ENCODE peak calls at places on chromosomes 5 and 9, in six cellular contexts. O is AG04450, A is left lung, T is astrocyte, R is GM06990, N is AG04449. X is an unnamed sample.
A peak's percentile ranks its signal among the peaks of the same experiment; 100 is the strongest.

GRCh38 chr5:147935032-147935431 is 28.7 kb upstream of the C5orf46 start:
- DNase-seq in O (no peak), A (no peak), T (peak; percentile 60), R (no peak), N (no peak), X (peak; percentile 88)

GRCh38 chr9:92151691-92152393 is 36.6 kb upstream of the SPTLC1 start:
- DNase-seq in O (peak; percentile 42), A (no peak), T (peak; percentile 93), R (no peak), N (peak; percentile 59), X (peak; percentile 68)

GRCh38 chr5:67381240-67381875 is 184.8 kb upstream of the CD180 start:
- DNase-seq in O (no peak), A (no peak), T (peak; percentile 8), R (no peak), N (no peak), X (no peak)

GRCh38 chr5:126525630-126526245 is 69.3 kb downstream of the ALDH7A1 start:
- DNase-seq in O (no peak), A (no peak), T (no peak), R (no peak), N (no peak), X (peak; percentile 58)

GRCh38 chr9:37936965-37937364 is 33.0 kb upstream of the SLC25A51 start:
- DNase-seq in O (peak; percentile 29), A (peak; percentile 13), T (peak; percentile 70), R (no peak), N (no peak), X (peak; percentile 79)

GRCh38 chr5:80964491-80964890 is 4.3 kb downstream of the RASGRF2 start:
- DNase-seq in O (no peak), A (no peak), T (no peak), R (no peak), N (no peak), X (no peak)

GRCh38 chr5:91464886-91465646 is 81.9 kb upstream of the ARRDC3 start:
- DNase-seq in O (no peak), A (no peak), T (peak; percentile 6), R (no peak), N (no peak), X (no peak)

GRCh38 chr9:33778700-33779351 is 16.5 kb upstream of the PRSS3 start:
- DNase-seq in O (no peak), A (no peak), T (peak; percentile 19), R (peak; percentile 8), N (no peak), X (peak; percentile 79)

GRCh38 chr5:119070578-119070827 is 384 bp upstream of the DMXL1 start:
- DNase-seq in O (no peak), A (peak; percentile 88), T (no peak), R (no peak), N (no peak), X (no peak)

GRCh38 chr5:95730730-95731570 is at the start of gene RHOBTB3:
- DNase-seq in O (peak; percentile 80), A (peak; percentile 90), T (peak; percentile 90), R (peak; percentile 71), N (peak; percentile 60), X (peak; percentile 96)

GRCh38 chr9:134422301-134422700 is 96.0 kb downstream of the RXRA start:
- DNase-seq in O (no peak), A (no peak), T (no peak), R (no peak), N (no peak), X (no peak)

GRCh38 chr9:127735530-127736176 is 559 bp upstream of the TOR2A start:
- DNase-seq in O (no peak), A (no peak), T (no peak), R (no peak), N (no peak), X (peak; percentile 29)

GRCh38 chr5:83277154-83277553 is 194.4 kb upstream of the VCAN start:
- DNase-seq in O (no peak), A (peak; percentile 6), T (no peak), R (no peak), N (no peak), X (peak; percentile 12)

GRCh38 chr5:67215592-67216471 is 19.2 kb upstream of the CD180 start:
- DNase-seq in O (no peak), A (peak; percentile 88), T (no peak), R (peak; percentile 82), N (no peak), X (peak; percentile 43)

GRCh38 chr9:124660341-124660801 is 110.7 kb downstream of the NR6A1 start:
- DNase-seq in O (no peak), A (no peak), T (peak; percentile 78), R (peak; percentile 20), N (peak; percentile 24), X (peak; percentile 70)

GRCh38 chr9:121233906-121234901 is 32.5 kb upstream of the RAB14 start:
- DNase-seq in O (no peak), A (no peak), T (peak; percentile 34), R (no peak), N (no peak), X (peak; percentile 75)

GRCh38 chr9:136235709-136236455 is 9.7 kb downstream of the QSOX2 start:
- DNase-seq in O (no peak), A (peak; percentile 58), T (no peak), R (no peak), N (no peak), X (no peak)

GRCh38 chr9:4548796-4549725 is 58.8 kb downstream of the SLC1A1 start:
- DNase-seq in O (no peak), A (no peak), T (no peak), R (peak; percentile 26), N (no peak), X (peak; percentile 6)

GRCh38 chr9:74570879-74571512 is 73.9 kb downstream of the RORB start:
- DNase-seq in O (no peak), A (no peak), T (no peak), R (no peak), N (no peak), X (peak; percentile 49)

GRCh38 chr9:99353408-99353807 is 131.3 kb downstream of the SEC61B start:
- DNase-seq in O (peak; percentile 89), A (no peak), T (peak; percentile 79), R (no peak), N (peak; percentile 82), X (peak; percentile 81)

GRCh38 chr9:135504262-135505229 is 4.1 kb downstream of the MRPS2 start:
- DNase-seq in O (no peak), A (peak; percentile 85), T (peak; percentile 14), R (no peak), N (no peak), X (peak; percentile 68)

GRCh38 chr5:142283304-142283703 is 41.5 kb downstream of the SPRY4 start:
- DNase-seq in O (no peak), A (no peak), T (no peak), R (no peak), N (no peak), X (no peak)

GRCh38 chr5:39461007-39461682 is 36.4 kb upstream of the DAB2 start:
- DNase-seq in O (no peak), A (no peak), T (no peak), R (no peak), N (no peak), X (no peak)

GRCh38 chr5:38650540-38651275 is 94.3 kb upstream of the LIFR start:
- DNase-seq in O (no peak), A (no peak), T (peak; percentile 42), R (no peak), N (no peak), X (peak; percentile 60)

GRCh38 chr5:15791274-15791673 is 291.3 kb downstream of the FBXL7 start:
- DNase-seq in O (no peak), A (no peak), T (no peak), R (no peak), N (no peak), X (peak; percentile 11)

GRCh38 chr5:136424835-136425694 is 59.7 kb upstream of the TRPC7 start:
- DNase-seq in O (no peak), A (peak; percentile 83), T (peak; percentile 12), R (peak; percentile 7), N (no peak), X (peak; percentile 61)

GRCh38 chr5:180873628-180874520 is 12.8 kb upstream of the ZFP62 start:
- DNase-seq in O (no peak), A (no peak), T (peak; percentile 20), R (peak; percentile 56), N (no peak), X (peak; percentile 20)

GRCh38 chr9:96486351-96487029 is 36.5 kb downstream of the HABP4 start:
- DNase-seq in O (peak; percentile 45), A (no peak), T (peak; percentile 87), R (no peak), N (peak; percentile 45), X (peak; percentile 55)

GRCh38 chr9:136385015-136385414 is 11.5 kb upstream of the CARD9 start:
- DNase-seq in O (no peak), A (no peak), T (no peak), R (no peak), N (no peak), X (no peak)

GRCh38 chr9:129208191-129209091 is 30.4 kb upstream of the IER5L start:
- DNase-seq in O (no peak), A (peak; percentile 42), T (no peak), R (no peak), N (no peak), X (no peak)

GRCh38 chr5:173327948-173328895 is at the start of gene STC2:
- DNase-seq in O (no peak), A (peak; percentile 85), T (peak; percentile 64), R (peak; percentile 69), N (peak; percentile 82), X (peak; percentile 93)

GRCh38 chr5:43485406-43485805 is 1.7 kb upstream of the TMEM267 start:
- DNase-seq in O (no peak), A (no peak), T (no peak), R (no peak), N (no peak), X (peak; percentile 4)
- H3K4me3 ChIP-seq in O (no peak overlapping the region), A (no peak overlapping the region), T (no peak overlapping the region), R (no peak overlapping the region), N (no peak overlapping the region), X (no peak overlapping the region)

GRCh38 chr9:711761-712523 is 129.6 kb upstream of the DMRT1 start:
- DNase-seq in O (no peak), A (no peak), T (no peak), R (no peak), N (no peak), X (no peak)
- H3K4me3 ChIP-seq in O (no peak overlapping the region), A (no peak overlapping the region), T (no peak overlapping the region), R (no peak overlapping the region), N (no peak overlapping the region), X (no peak overlapping the region)

GRCh38 chr5:175892401-175892800 is 21.0 kb downstream of the CPLX2 start:
- DNase-seq in O (no peak), A (no peak), T (no peak), R (no peak), N (no peak), X (no peak)
- H3K4me3 ChIP-seq in O (no peak overlapping the region), A (no peak overlapping the region), T (no peak overlapping the region), R (no peak overlapping the region), N (no peak overlapping the region), X (no peak overlapping the region)

DNA sequence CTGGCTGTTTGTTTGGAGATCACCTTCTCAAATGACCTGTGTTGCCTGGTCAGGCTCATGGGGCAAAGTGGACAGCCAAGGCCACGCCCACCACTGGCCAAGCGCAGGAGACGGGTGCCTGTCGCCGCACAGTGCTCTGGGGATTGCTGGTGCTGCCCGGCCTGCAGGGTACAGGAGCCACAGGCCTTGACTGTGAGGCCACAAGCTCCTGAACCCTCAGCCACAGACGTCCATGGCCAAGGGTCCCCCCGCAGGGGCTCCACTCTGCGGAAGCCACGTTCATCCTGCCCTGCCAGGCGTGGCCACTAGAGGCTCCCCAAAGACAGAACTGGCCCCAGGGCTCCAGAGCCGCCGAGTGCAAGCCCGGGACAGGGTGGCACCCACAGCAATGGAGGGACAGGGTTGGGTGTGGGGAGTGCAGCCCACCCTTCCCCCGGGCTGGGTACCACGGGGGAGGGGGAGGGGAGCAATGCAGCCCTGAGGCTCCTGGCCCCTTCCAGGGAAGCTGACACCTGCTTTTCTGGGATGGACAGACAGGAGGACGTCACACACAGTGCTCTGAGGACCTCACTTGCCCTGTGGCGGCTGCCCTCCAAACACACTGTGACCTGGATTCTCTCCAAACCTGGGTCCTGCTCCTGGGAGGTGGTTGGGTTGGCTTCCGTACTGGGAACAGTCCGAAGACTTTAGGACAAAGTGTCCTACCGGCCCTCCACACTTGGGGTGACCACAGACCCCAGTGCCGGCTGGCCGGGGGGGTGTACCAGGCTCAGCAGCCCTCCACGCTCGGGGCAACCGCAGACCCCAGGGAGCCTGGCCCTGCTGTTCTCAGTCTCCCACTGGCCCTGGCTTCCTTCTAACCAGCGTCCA is 21.5 kb downstream of the TPPP start:
- DNase-seq in O (peak; percentile 6), A (peak; percentile 86), T (no peak), R (no peak), N (no peak), X (peak; percentile 66)
- H3K4me3 ChIP-seq in O (peak overlapping the region; percentile 31), A (no peak overlapping the region), T (peak overlapping the region; percentile 15), R (no peak overlapping the region), N (peak overlapping the region; percentile 41), X (peak overlapping the region; percentile 30)